ENCODE peak calls at places on chromosomes 16 and 17, in eight cellular contexts. D is activated naive CD8-positive, alpha-beta T cell treated with anti-CD3 and anti-CD28 coated beads for 36 hours; Z is T-cell; A is endothelial cell of umbilical vein; B is PC-3; I is mammary epithelial cell; V is BJ; Q is GM13977. J is an unnamed sample.
A peak's percentile ranks its signal among the peaks of the same experiment; 100 is the strongest.

GRCh38 chr16:13959626-13960025 is 39.7 kb downstream of the ERCC4 start:
- DNase-seq in A (no peak), B (no peak), I (no peak), Z (no peak), D (no peak), Q (no peak), V (no peak), J (no peak)

GRCh38 chr17:29614345-29615047 is 8.2 kb downstream of the CORO6 start:
- DNase-seq in B (no peak), Z (no peak), V (no peak), Q (no peak), A (no peak), I (no peak), D (no peak), J (no peak)

GRCh38 chr17:59487161-59487873 is 78.1 kb upstream of the DHX40 start:
- DNase-seq in I (no peak), Z (no peak), V (no peak), D (no peak), A (no peak), B (no peak), Q (no peak), J (no peak)

GRCh38 chr17:19387921-19388521 is 1.0 kb upstream of the MFAP4 start:
- DNase-seq in D (no peak), B (peak; percentile 39), Z (no peak), V (peak; percentile 34), A (no peak), Q (no peak), I (no peak), J (no peak)

GRCh38 chr17:2438823-2439222 is 38.0 kb upstream of the MNT start:
- DNase-seq in V (no peak), A (no peak), I (no peak), Q (no peak), D (no peak), Z (no peak), B (no peak), J (no peak)

GRCh38 chr17:17503566-17504130 is 7.5 kb upstream of the RASD1 start:
- DNase-seq in D (no peak), V (no peak), Z (no peak), Q (no peak), A (no peak), I (no peak), B (no peak), J (no peak)

GRCh38 chr17:42153919-42154491 is 784 bp downstream of the RAB5C start:
- DNase-seq in D (no peak), Z (no peak), B (no peak), Q (no peak), A (peak; percentile 73), I (no peak), V (no peak), J (no peak)

GRCh38 chr16:27401768-27402568 is at the start of gene IL21R:
- DNase-seq in A (no peak), Z (peak; percentile 89), B (no peak), D (peak; percentile 91), V (peak; percentile 26), Q (peak; percentile 73), I (no peak), J (peak; percentile 84)

GRCh38 chr17:74373838-74374606 is 6.7 kb downstream of the GPR142 start:
- DNase-seq in V (no peak), D (no peak), B (no peak), A (no peak), Q (no peak), Z (no peak), I (no peak), J (no peak)

GRCh38 chr17:55693244-55694216 is 29.1 kb downstream of the TMEM100 start:
- DNase-seq in Q (no peak), D (no peak), A (no peak), Z (no peak), B (no peak), I (no peak), V (no peak), J (no peak)

GRCh38 chr17:15081008-15081407 is 184.1 kb downstream of the PMP22 start:
- DNase-seq in I (no peak), D (no peak), A (no peak), B (no peak), V (no peak), Q (no peak), Z (no peak), J (no peak)

GRCh38 chr17:38418693-38419507 is 9.4 kb upstream of the ARHGAP23 start:
- DNase-seq in I (no peak), A (no peak), Q (no peak), D (peak; percentile 25), V (no peak), B (no peak), Z (no peak), J (no peak)

GRCh38 chr16:69535123-69536050 is 30.4 kb upstream of the NFAT5 start:
- DNase-seq in I (peak; percentile 42), Z (no peak), D (no peak), V (peak; percentile 44), B (no peak), Q (no peak), A (peak; percentile 94), J (no peak)

GRCh38 chr17:82078433-82078832 is 12.8 kb upstream of the DUS1L start:
- DNase-seq in I (no peak), Q (no peak), B (no peak), A (no peak), V (no peak), Z (no peak), D (no peak), J (peak; percentile 0)

GRCh38 chr17:77366558-77367245 is 225.9 kb downstream of the SEC14L1 start:
- DNase-seq in V (no peak), D (no peak), Z (no peak), B (no peak), Q (no peak), A (no peak), I (no peak), J (no peak)

GRCh38 chr17:38579934-38580333 is 25.8 kb downstream of the SRCIN1 start:
- DNase-seq in I (peak; percentile 44), Z (no peak), Q (no peak), V (no peak), A (no peak), B (peak; percentile 37), D (peak; percentile 48), J (no peak)

GRCh38 chr17:58335061-58335731 is 6.6 kb upstream of the TSPOAP1 start:
- DNase-seq in Z (no peak), Q (no peak), A (no peak), V (no peak), D (peak; percentile 62), B (no peak), I (no peak), J (no peak)

GRCh38 chr17:49031965-49032928 is 35.1 kb downstream of the IGF2BP1 start:
- DNase-seq in D (peak; percentile 47), A (peak; percentile 80), B (peak; percentile 94), Z (no peak), V (no peak), I (peak; percentile 59), Q (peak; percentile 88), J (no peak)

GRCh38 chr17:28384281-28385036 is 13.0 kb downstream of the SARM1 start:
- DNase-seq in B (peak; percentile 66), D (peak; percentile 69), Z (peak; percentile 37), Q (peak; percentile 79), I (no peak), A (peak; percentile 25), V (no peak), J (peak; percentile 58)

GRCh38 chr16:66189951-66190350 is 176.5 kb upstream of the CDH5 start:
- DNase-seq in B (peak; percentile 50), D (no peak), Z (no peak), I (peak; percentile 83), Q (no peak), V (peak; percentile 31), A (peak; percentile 15), J (no peak)

GRCh38 chr16:22092143-22092933 is at the start of gene VWA3A:
- DNase-seq in I (no peak), Z (no peak), A (peak; percentile 47), B (no peak), Q (no peak), D (no peak), V (peak; percentile 31), J (no peak)

GRCh38 chr16:66916518-66916917 is 2.2 kb downstream of the CDH16 start:
- DNase-seq in V (no peak), Q (no peak), Z (no peak), I (no peak), B (no peak), A (no peak), D (no peak), J (no peak)

GRCh38 chr17:70298929-70299529 is 129.7 kb downstream of the KCNJ2 start:
- DNase-seq in Z (no peak), Q (peak; percentile 34), V (no peak), I (no peak), A (no peak), D (no peak), B (no peak), J (no peak)

GRCh38 chr17:35715416-35715815 is 16.0 kb upstream of the RASL10B start:
- DNase-seq in D (no peak), A (no peak), V (no peak), B (no peak), Z (no peak), Q (no peak), I (no peak), J (no peak)

GRCh38 chr16:9177861-9178260 is 86.4 kb downstream of the HAPSTR1 start:
- DNase-seq in I (no peak), A (no peak), Q (no peak), Z (no peak), B (no peak), V (no peak), D (no peak), J (no peak)

GRCh38 chr16:12904041-12904671 is 2.8 kb downstream of the SHISA9 start:
- DNase-seq in Q (no peak), D (no peak), B (no peak), Z (no peak), V (no peak), I (no peak), A (no peak), J (no peak)

GRCh38 chr16:70475054-70475871 is 20.9 kb downstream of the FCSK start:
- DNase-seq in Z (no peak), Q (no peak), D (no peak), B (no peak), A (no peak), I (peak; percentile 12), V (no peak), J (no peak)

GRCh38 chr16:49651980-49652379 is 203.9 kb downstream of the ZNF423 start:
- DNase-seq in B (no peak), D (no peak), A (no peak), Q (no peak), V (no peak), I (no peak), Z (no peak), J (no peak)

GRCh38 chr17:75417054-75417453 is 11.6 kb upstream of the GRB2 start:
- DNase-seq in Z (no peak), A (no peak), B (no peak), V (no peak), Q (no peak), D (no peak), I (no peak), J (no peak)

GRCh38 chr16:50733468-50733867 is 8.4 kb upstream of the CYLD start:
- DNase-seq in V (no peak), Q (no peak), I (no peak), A (no peak), Z (no peak), B (no peak), D (no peak), J (no peak)